ENCODE peak calls at places on chromosomes 13 and 19, in six cellular contexts. A is cardiac muscle cell, C is sigmoid colon, E is lower lobe of right lung, Y is fibroblast of lung, S is psoas muscle. W is an unnamed sample.
A peak's percentile ranks its signal among the peaks of the same experiment; 100 is the strongest.

GRCh38 chr19:13621413-13621812 is 115.1 kb upstream of the CACNA1A start:
- DNase-seq in Y (peak; percentile 96), C (no peak), A (peak; percentile 64), E (no peak), S (peak; percentile 14), W (no peak)

GRCh38 chr13:111411186-111411858 is 90.9 kb downstream of the TEX29 start:
- DNase-seq in A (no peak), Y (no peak), S (no peak), E (no peak), C (peak; percentile 12), W (no peak)

GRCh38 chr13:85313761-85314503 is 485.3 kb downstream of the SLITRK6 start:
- DNase-seq in S (no peak), E (no peak), A (peak; percentile 3), Y (peak; percentile 77), C (no peak), W (no peak)

GRCh38 chr13:50081106-50081898 is 66.1 kb downstream of the KCNRG start:
- DNase-seq in A (peak; percentile 54), Y (no peak), C (peak; percentile 76), S (peak; percentile 55), E (peak; percentile 66), W (peak; percentile 77)

GRCh38 chr13:99908129-99908805 is 63.3 kb downstream of the ZIC5 start:
- DNase-seq in E (no peak), Y (peak; percentile 47), C (no peak), A (no peak), S (no peak), W (no peak)

GRCh38 chr19:17555929-17556813 is 722 bp downstream of the COLGALT1 start:
- DNase-seq in E (peak; percentile 88), Y (peak; percentile 45), A (peak; percentile 81), S (peak; percentile 77), C (peak; percentile 85), W (peak; percentile 78)

GRCh38 chr13:36420437-36420891 is 11.8 kb upstream of the CCNA1 start:
- DNase-seq in E (peak; percentile 62), A (peak; percentile 85), S (peak; percentile 52), C (peak; percentile 75), Y (peak; percentile 57), W (peak; percentile 72)

GRCh38 chr13:110199046-110199831 is 107.7 kb downstream of the COL4A1 start:
- DNase-seq in C (no peak), E (no peak), S (no peak), Y (no peak), A (no peak), W (no peak)

GRCh38 chr19:18501832-18502231 is 20.0 kb downstream of the ELL start:
- DNase-seq in Y (no peak), A (no peak), E (peak; percentile 67), S (peak; percentile 64), C (peak; percentile 89), W (peak; percentile 80)

GRCh38 chr13:31043891-31044657 is 111.6 kb downstream of the TEX26 start:
- DNase-seq in C (peak; percentile 89), S (peak; percentile 74), Y (peak; percentile 71), A (peak; percentile 91), E (peak; percentile 87), W (peak; percentile 90)

GRCh38 chr13:31042501-31043165 is 110.2 kb downstream of the TEX26 start:
- DNase-seq in C (no peak), S (no peak), A (no peak), E (no peak), Y (no peak), W (no peak)

GRCh38 chr13:31045621-31046081 is 113.2 kb downstream of the TEX26 start:
- DNase-seq in S (peak; percentile 54), E (peak; percentile 88), Y (peak; percentile 96), A (peak; percentile 94), C (peak; percentile 70), W (peak; percentile 70)

GRCh38 chr13:31046711-31047279 is 114.3 kb downstream of the TEX26 start:
- DNase-seq in E (no peak), A (peak; percentile 68), Y (peak; percentile 53), S (peak; percentile 25), C (peak; percentile 68), W (no peak)

DNA sequence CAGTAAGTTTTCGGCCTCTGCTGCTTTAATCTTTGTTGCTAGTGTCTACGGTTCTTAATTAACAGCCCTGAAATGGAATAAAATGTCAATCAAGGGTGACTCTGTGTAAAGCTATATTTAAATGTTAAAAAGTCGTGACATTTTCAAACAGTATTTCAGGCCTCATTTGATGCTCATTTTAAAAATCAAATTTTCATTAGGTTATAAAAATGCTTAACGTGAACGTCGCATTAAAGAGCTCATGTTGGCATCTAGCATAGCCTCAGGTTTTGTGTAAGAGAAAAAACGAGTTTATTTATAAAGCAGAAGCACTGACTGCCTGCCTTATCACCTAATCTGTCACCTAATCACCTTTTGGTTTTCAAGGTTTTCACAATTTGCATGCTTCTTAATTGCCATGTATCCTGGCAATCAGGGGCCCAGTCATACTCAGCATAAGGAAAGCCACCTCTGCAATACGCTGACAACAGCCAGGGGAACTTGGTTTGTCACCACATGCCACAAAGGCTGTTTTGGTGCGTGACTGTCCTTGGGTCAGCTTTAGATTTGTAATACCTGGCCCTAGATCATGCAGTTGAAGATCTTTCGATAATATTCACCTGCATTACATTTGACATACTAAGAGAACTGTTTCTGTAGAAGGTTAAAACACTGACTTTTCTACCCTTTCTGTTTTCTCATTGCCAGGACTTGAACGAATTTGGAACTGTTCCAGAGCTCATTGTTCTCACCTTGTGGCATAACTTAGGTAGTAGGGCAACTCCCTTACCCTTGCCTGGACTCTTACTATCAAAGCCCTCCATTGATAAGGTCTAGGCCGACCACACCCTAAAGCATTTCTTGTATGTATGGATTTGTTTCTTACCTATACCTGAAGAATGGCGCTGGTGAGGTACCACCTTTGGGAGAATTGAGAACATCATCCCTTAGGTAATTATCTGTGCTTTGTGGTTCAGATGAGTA is 112.5 kb downstream of the TEX26 start:
- DNase-seq in E (no peak), S (no peak), A (no peak), Y (no peak), C (no peak), W (peak; percentile 12)
- H3K27ac ChIP-seq in E (peak overlapping the region; percentile 72), S (peak overlapping the region; percentile 42), A (no peak overlapping the region), Y (peak overlapping the region; percentile 81), C (peak overlapping the region; percentile 61), W (peak overlapping the region; percentile 77)

DNA sequence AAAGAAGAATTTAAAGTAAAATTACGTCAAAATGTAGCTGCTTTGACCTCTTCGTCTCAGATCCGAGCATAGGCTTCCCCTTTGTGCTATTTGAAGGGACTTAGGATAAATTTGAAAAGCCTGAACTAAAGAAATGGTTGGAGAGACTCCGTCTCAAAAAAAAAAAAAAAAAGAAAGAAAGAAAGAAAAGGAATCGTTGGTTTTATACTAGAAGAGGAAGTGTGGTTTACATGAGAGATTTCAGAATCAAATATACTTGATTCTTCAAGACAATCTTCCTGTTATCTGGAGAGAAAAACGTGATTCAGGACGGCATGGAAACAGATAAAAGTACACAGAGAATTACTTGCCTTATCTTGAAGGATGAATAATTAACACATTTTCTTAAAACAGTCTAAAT is 474 bp upstream of the ZNF780B start:
- DNase-seq in C (no peak), A (no peak), S (no peak), E (no peak), Y (no peak), W (no peak)
- H3K27ac ChIP-seq in C (peak overlapping the region; percentile 74), A (peak overlapping the region; percentile 35), S (peak overlapping the region; percentile 84), E (peak overlapping the region; percentile 77), Y (peak overlapping the region; percentile 78), W (no peak overlapping the region)

GRCh38 chr19:7255631-7256030 is 38.6 kb downstream of the INSR start:
- DNase-seq in A (no peak), Y (no peak), S (no peak), E (no peak), C (no peak), W (no peak)

GRCh38 chr19:7252364-7252763 is 41.9 kb downstream of the INSR start:
- DNase-seq in A (no peak), C (no peak), S (no peak), E (no peak), Y (no peak), W (no peak)

GRCh38 chr19:7255119-7255518 is 39.1 kb downstream of the INSR start:
- DNase-seq in S (no peak), A (no peak), Y (no peak), C (no peak), E (no peak), W (no peak)

GRCh38 chr19:7257148-7258041 is 36.8 kb downstream of the INSR start:
- DNase-seq in A (peak; percentile 72), E (no peak), Y (peak; percentile 85), C (peak; percentile 74), S (no peak), W (no peak)

DNA sequence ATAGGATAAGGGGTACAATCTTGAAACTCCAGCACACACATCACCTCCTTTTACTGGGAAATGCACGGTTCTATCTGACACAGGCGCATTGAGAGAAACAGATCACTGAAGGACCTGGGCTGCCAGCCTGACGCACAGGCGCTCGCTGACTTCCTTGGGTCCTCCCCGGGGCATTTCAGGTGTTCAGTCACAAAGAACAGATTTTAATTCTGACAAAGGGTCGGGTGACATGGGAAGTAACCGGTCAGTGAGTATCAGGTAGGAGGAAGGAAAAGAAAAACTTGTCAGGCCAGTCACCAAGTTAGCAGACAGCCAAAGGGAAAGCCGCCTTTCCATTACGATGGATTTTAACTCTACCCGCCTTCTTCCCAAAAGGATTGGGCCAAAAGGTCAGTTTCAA is 39.6 kb downstream of the INSR start:
- DNase-seq in A (no peak), E (no peak), C (no peak), S (no peak), Y (no peak), W (no peak)
- H3K27ac ChIP-seq in A (no peak overlapping the region), E (no peak overlapping the region), C (no peak overlapping the region), S (no peak overlapping the region), Y (no peak overlapping the region), W (no peak overlapping the region)

GRCh38 chr13:41699759-41700158 is 242.4 kb downstream of the RGCC start:
- DNase-seq in Y (no peak), C (no peak), A (no peak), S (no peak), E (no peak), W (no peak)

GRCh38 chr13:41696163-41697003 is 239.0 kb downstream of the RGCC start:
- DNase-seq in A (peak; percentile 68), S (no peak), E (no peak), C (no peak), Y (peak; percentile 99), W (no peak)

GRCh38 chr13:41706189-41706588 is 248.8 kb downstream of the RGCC start:
- DNase-seq in E (no peak), A (peak; percentile 9), C (no peak), Y (no peak), S (no peak), W (no peak)

GRCh38 chr13:41697578-41697977 is 240.2 kb downstream of the RGCC start:
- DNase-seq in S (no peak), C (no peak), E (no peak), A (no peak), Y (no peak), W (no peak)

DNA sequence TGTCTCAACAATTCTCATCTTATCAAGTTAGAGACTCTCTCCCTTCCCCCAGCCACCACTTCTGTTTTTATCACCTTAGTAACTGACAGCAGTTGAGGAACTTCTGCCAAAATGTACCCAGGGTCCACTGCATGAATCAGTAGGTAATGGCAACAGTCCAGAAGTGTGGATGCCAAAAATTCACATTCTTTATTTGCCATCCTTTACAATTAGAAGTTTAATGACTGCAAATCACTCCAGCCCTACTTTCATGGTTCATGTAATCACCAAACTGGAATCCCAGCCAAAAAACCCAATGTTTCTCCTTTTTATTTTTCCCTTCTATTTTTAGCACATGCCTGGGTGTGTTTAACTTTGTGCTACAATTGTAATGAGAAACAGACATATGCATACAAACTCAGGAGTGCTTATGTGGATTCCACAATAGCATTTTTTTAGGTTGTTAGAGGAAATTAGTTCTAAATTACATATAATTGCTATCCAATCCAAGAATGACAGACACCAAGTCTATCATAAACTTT is 243.5 kb downstream of the RGCC start:
- DNase-seq in S (no peak), E (no peak), C (no peak), A (peak; percentile 69), Y (peak; percentile 72), W (no peak)
- H3K27ac ChIP-seq in S (no peak overlapping the region), E (no peak overlapping the region), C (peak overlapping the region; percentile 66), A (no peak overlapping the region), Y (no peak overlapping the region), W (no peak overlapping the region)